ENCODE peak calls at places on chromosomes 11 and 22, in six cellular contexts. One of them, this sample, is unnamed.

GRCh38 chr11:46026616-46027293 is 94.5 kb downstream of the PHF21A start:
- DNase-seq in astrocyte of the cerebellum: no peak
- DNase-seq in OCI-LY7: no peak
- DNase-seq in esophagus squamous epithelium: no peak
- DNase-seq in CD8-positive, alpha-beta T cell: no peak
- DNase-seq in spleen: no peak
- DNase-seq in this sample: no peak

GRCh38 chr11:59545179-59546020 is 34.1 kb downstream of the OR4D9 start:
- DNase-seq in OCI-LY7: no peak
- DNase-seq in spleen: no peak
- DNase-seq in esophagus squamous epithelium: no peak
- DNase-seq in CD8-positive, alpha-beta T cell: no peak
- DNase-seq in astrocyte of the cerebellum: no peak
- DNase-seq in this sample: no peak

GRCh38 chr11:46391578-46392420 is at the start of gene CHRM4:
- DNase-seq in astrocyte of the cerebellum: no peak
- DNase-seq in spleen: peak
- DNase-seq in OCI-LY7: no peak
- DNase-seq in CD8-positive, alpha-beta T cell: no peak
- DNase-seq in esophagus squamous epithelium: no peak
- DNase-seq in this sample: peak

GRCh38 chr22:35539487-35539886 is 1.1 kb upstream of the RASD2 start:
- DNase-seq in spleen: no peak
- DNase-seq in esophagus squamous epithelium: no peak
- DNase-seq in OCI-LY7: no peak
- DNase-seq in astrocyte of the cerebellum: no peak
- DNase-seq in CD8-positive, alpha-beta T cell: no peak
- DNase-seq in this sample: no peak

GRCh38 chr11:33178443-33179154 is 17.3 kb upstream of the CSTF3 start:
- DNase-seq in CD8-positive, alpha-beta T cell: no peak
- DNase-seq in OCI-LY7: no peak
- DNase-seq in astrocyte of the cerebellum: no peak
- DNase-seq in esophagus squamous epithelium: no peak
- DNase-seq in spleen: no peak
- DNase-seq in this sample: no peak

GRCh38 chr22:21641417-21641794 is 696 bp upstream of the SDF2L1 start:
- DNase-seq in OCI-LY7: no peak
- DNase-seq in esophagus squamous epithelium: no peak
- DNase-seq in CD8-positive, alpha-beta T cell: no peak
- DNase-seq in spleen: no peak
- DNase-seq in astrocyte of the cerebellum: no peak
- DNase-seq in this sample: peak

GRCh38 chr11:28704801-28705200 is 596.6 kb downstream of the METTL15 start:
- DNase-seq in OCI-LY7: no peak
- DNase-seq in spleen: no peak
- DNase-seq in astrocyte of the cerebellum: no peak
- DNase-seq in esophagus squamous epithelium: no peak
- DNase-seq in CD8-positive, alpha-beta T cell: no peak
- DNase-seq in this sample: no peak

GRCh38 chr11:16767137-16767536 is 28.7 kb downstream of the C11orf58 start:
- DNase-seq in astrocyte of the cerebellum: no peak
- DNase-seq in esophagus squamous epithelium: no peak
- DNase-seq in CD8-positive, alpha-beta T cell: no peak
- DNase-seq in spleen: no peak
- DNase-seq in OCI-LY7: no peak
- DNase-seq in this sample: no peak

GRCh38 chr22:40679249-40679963 is at the start of gene MCHR1:
- DNase-seq in CD8-positive, alpha-beta T cell: no peak
- DNase-seq in astrocyte of the cerebellum: no peak
- DNase-seq in OCI-LY7: no peak
- DNase-seq in spleen: no peak
- DNase-seq in esophagus squamous epithelium: no peak
- DNase-seq in this sample: no peak

GRCh38 chr11:115317428-115318185 is 186.6 kb downstream of the CADM1 start:
- DNase-seq in spleen: no peak
- DNase-seq in OCI-LY7: no peak
- DNase-seq in CD8-positive, alpha-beta T cell: no peak
- DNase-seq in esophagus squamous epithelium: no peak
- DNase-seq in astrocyte of the cerebellum: no peak
- DNase-seq in this sample: no peak

GRCh38 chr11:34427171-34427805 is 11.4 kb upstream of the CAT start:
- DNase-seq in spleen: no peak
- DNase-seq in CD8-positive, alpha-beta T cell: no peak
- DNase-seq in astrocyte of the cerebellum: peak
- DNase-seq in OCI-LY7: no peak
- DNase-seq in esophagus squamous epithelium: no peak
- DNase-seq in this sample: no peak

GRCh38 chr11:93740031-93740801 is 1.1 kb downstream of the TAF1D start:
- DNase-seq in astrocyte of the cerebellum: no peak
- DNase-seq in spleen: peak
- DNase-seq in esophagus squamous epithelium: no peak
- DNase-seq in CD8-positive, alpha-beta T cell: peak
- DNase-seq in OCI-LY7: peak
- DNase-seq in this sample: no peak

GRCh38 chr11:34299284-34299961 is 58.4 kb downstream of the ABTB2 start:
- DNase-seq in esophagus squamous epithelium: no peak
- DNase-seq in spleen: no peak
- DNase-seq in OCI-LY7: no peak
- DNase-seq in CD8-positive, alpha-beta T cell: no peak
- DNase-seq in astrocyte of the cerebellum: no peak
- DNase-seq in this sample: no peak

GRCh38 chr11:8288824-8289223 is 25.1 kb upstream of the LMO1 start:
- DNase-seq in astrocyte of the cerebellum: no peak
- DNase-seq in CD8-positive, alpha-beta T cell: no peak
- DNase-seq in OCI-LY7: no peak
- DNase-seq in spleen: peak
- DNase-seq in esophagus squamous epithelium: no peak
- DNase-seq in this sample: no peak

GRCh38 chr22:19890502-19891349 is 36.1 kb upstream of the GNB1L start:
- DNase-seq in astrocyte of the cerebellum: no peak
- DNase-seq in esophagus squamous epithelium: no peak
- DNase-seq in OCI-LY7: peak
- DNase-seq in CD8-positive, alpha-beta T cell: no peak
- DNase-seq in spleen: peak
- DNase-seq in this sample: no peak

DNA sequence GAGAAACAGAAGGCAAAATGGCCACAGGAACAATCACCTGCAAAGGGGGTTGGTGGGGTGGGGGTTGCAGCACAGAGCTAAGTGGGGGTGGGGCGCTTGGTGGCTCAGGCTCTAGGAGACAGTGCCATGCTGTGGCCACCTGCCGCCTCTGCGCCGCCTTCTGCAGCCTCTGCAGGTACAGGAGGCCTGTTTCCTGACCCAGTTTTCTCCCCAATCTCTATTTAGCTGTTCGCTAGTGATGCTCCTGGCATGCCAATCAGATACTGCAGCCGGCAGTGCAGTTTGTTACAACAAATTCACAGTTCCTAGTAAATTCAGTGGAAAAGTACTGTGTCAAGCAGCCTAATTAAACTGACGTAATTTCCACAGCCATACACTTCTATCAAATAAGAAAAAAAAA is 106.4 kb downstream of the SERGEF start:
- DNase-seq in astrocyte of the cerebellum: no peak
- DNase-seq in spleen: no peak
- DNase-seq in esophagus squamous epithelium: no peak
- DNase-seq in OCI-LY7: peak
- DNase-seq in CD8-positive, alpha-beta T cell: no peak
- DNase-seq in this sample: no peak
- TF ChIP-seq CTCF in astrocyte of the cerebellum: no peak
- TF ChIP-seq CTCF in spleen: no peak
- TF ChIP-seq CTCF in esophagus squamous epithelium: peak
- TF ChIP-seq CTCF in OCI-LY7: peak
- TF ChIP-seq CTCF in CD8-positive, alpha-beta T cell: no peak
- TF ChIP-seq CTCF in this sample: no peak

GRCh38 chr22:44729391-44730012 is 22.9 kb upstream of the ARHGAP8 start:
- DNase-seq in spleen: peak
- DNase-seq in astrocyte of the cerebellum: peak
- DNase-seq in CD8-positive, alpha-beta T cell: no peak
- DNase-seq in esophagus squamous epithelium: no peak
- DNase-seq in OCI-LY7: no peak
- DNase-seq in this sample: no peak
- TF ChIP-seq CTCF in spleen: no peak
- TF ChIP-seq CTCF in astrocyte of the cerebellum: peak
- TF ChIP-seq CTCF in CD8-positive, alpha-beta T cell: no peak
- TF ChIP-seq CTCF in esophagus squamous epithelium: no peak
- TF ChIP-seq CTCF in OCI-LY7: no peak
- TF ChIP-seq CTCF in this sample: no peak

GRCh38 chr11:61577383-61578118 is 3.3 kb downstream of the SYT7 start:
- DNase-seq in astrocyte of the cerebellum: no peak
- DNase-seq in spleen: no peak
- DNase-seq in esophagus squamous epithelium: no peak
- DNase-seq in CD8-positive, alpha-beta T cell: no peak
- DNase-seq in OCI-LY7: no peak
- DNase-seq in this sample: no peak
- TF ChIP-seq CTCF in astrocyte of the cerebellum: peak
- TF ChIP-seq CTCF in spleen: peak
- TF ChIP-seq CTCF in esophagus squamous epithelium: peak
- TF ChIP-seq CTCF in CD8-positive, alpha-beta T cell: no peak
- TF ChIP-seq CTCF in OCI-LY7: no peak
- TF ChIP-seq CTCF in this sample: no peak

GRCh38 chr11:1399386-1400167 is 9.8 kb downstream of the BRSK2 start:
- DNase-seq in OCI-LY7: no peak
- DNase-seq in astrocyte of the cerebellum: no peak
- DNase-seq in spleen: no peak
- DNase-seq in esophagus squamous epithelium: no peak
- DNase-seq in CD8-positive, alpha-beta T cell: no peak
- DNase-seq in this sample: no peak

GRCh38 chr11:1398506-1399235 is 8.9 kb downstream of the BRSK2 start:
- DNase-seq in OCI-LY7: no peak
- DNase-seq in esophagus squamous epithelium: no peak
- DNase-seq in CD8-positive, alpha-beta T cell: no peak
- DNase-seq in astrocyte of the cerebellum: no peak
- DNase-seq in spleen: no peak
- DNase-seq in this sample: no peak

GRCh38 chr11:1401656-1402221 is 12.0 kb downstream of the BRSK2 start:
- DNase-seq in spleen: no peak
- DNase-seq in esophagus squamous epithelium: no peak
- DNase-seq in CD8-positive, alpha-beta T cell: peak
- DNase-seq in OCI-LY7: peak
- DNase-seq in astrocyte of the cerebellum: peak
- DNase-seq in this sample: peak

GRCh38 chr11:1401001-1401445 is 11.3 kb downstream of the BRSK2 start:
- DNase-seq in esophagus squamous epithelium: no peak
- DNase-seq in CD8-positive, alpha-beta T cell: no peak
- DNase-seq in OCI-LY7: no peak
- DNase-seq in astrocyte of the cerebellum: no peak
- DNase-seq in spleen: no peak
- DNase-seq in this sample: no peak

GRCh38 chr11:1400168-1401000 is 10.7 kb downstream of the BRSK2 start:
- DNase-seq in OCI-LY7: no peak
- DNase-seq in astrocyte of the cerebellum: no peak
- DNase-seq in spleen: no peak
- DNase-seq in CD8-positive, alpha-beta T cell: no peak
- DNase-seq in esophagus squamous epithelium: no peak
- DNase-seq in this sample: no peak
- TF ChIP-seq CTCF in OCI-LY7: no peak
- TF ChIP-seq CTCF in astrocyte of the cerebellum: no peak
- TF ChIP-seq CTCF in spleen: no peak
- TF ChIP-seq CTCF in CD8-positive, alpha-beta T cell: no peak
- TF ChIP-seq CTCF in esophagus squamous epithelium: no peak
- TF ChIP-seq CTCF in this sample: no peak

GRCh38 chr11:76596652-76597051 is 73.9 kb downstream of the LRRC32 start:
- DNase-seq in astrocyte of the cerebellum: no peak
- DNase-seq in OCI-LY7: no peak
- DNase-seq in spleen: peak
- DNase-seq in CD8-positive, alpha-beta T cell: no peak
- DNase-seq in esophagus squamous epithelium: no peak
- DNase-seq in this sample: no peak

GRCh38 chr11:76599041-76600013 is 71.2 kb downstream of the LRRC32 start:
- DNase-seq in CD8-positive, alpha-beta T cell: no peak
- DNase-seq in astrocyte of the cerebellum: peak
- DNase-seq in OCI-LY7: no peak
- DNase-seq in spleen: no peak
- DNase-seq in esophagus squamous epithelium: no peak
- DNase-seq in this sample: no peak

GRCh38 chr11:76597533-76598425 is 72.8 kb downstream of the LRRC32 start:
- DNase-seq in OCI-LY7: no peak
- DNase-seq in CD8-positive, alpha-beta T cell: no peak
- DNase-seq in spleen: no peak
- DNase-seq in esophagus squamous epithelium: no peak
- DNase-seq in astrocyte of the cerebellum: no peak
- DNase-seq in this sample: no peak

GRCh38 chr11:76600124-76600655 is 70.4 kb downstream of the LRRC32 start:
- DNase-seq in esophagus squamous epithelium: no peak
- DNase-seq in CD8-positive, alpha-beta T cell: no peak
- DNase-seq in OCI-LY7: no peak
- DNase-seq in astrocyte of the cerebellum: no peak
- DNase-seq in spleen: no peak
- DNase-seq in this sample: no peak

DNA sequence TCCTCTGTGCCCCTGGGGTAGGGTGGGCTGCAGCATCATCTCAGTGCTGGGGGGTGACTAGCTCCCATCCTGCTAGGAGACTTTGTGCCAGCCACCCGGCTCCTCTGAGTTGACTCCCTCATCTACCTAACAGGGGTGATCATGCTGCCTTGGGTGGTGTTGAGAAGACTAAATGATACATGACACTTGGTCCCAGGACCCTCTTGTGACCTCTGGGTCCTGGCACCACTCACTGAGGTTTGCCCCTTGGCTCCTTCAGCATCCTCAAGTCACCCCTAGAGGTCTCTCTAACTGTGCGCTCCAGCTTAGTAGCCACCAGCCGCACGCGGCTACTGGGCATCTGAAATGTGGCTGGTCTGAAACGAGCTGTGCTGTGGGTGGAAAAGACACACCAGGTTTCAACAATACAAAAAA is 72.1 kb downstream of the LRRC32 start:
- DNase-seq in spleen: no peak
- DNase-seq in CD8-positive, alpha-beta T cell: no peak
- DNase-seq in OCI-LY7: peak
- DNase-seq in astrocyte of the cerebellum: peak
- DNase-seq in esophagus squamous epithelium: no peak
- DNase-seq in this sample: peak
- TF ChIP-seq CTCF in spleen: peak
- TF ChIP-seq CTCF in CD8-positive, alpha-beta T cell: no peak
- TF ChIP-seq CTCF in OCI-LY7: peak
- TF ChIP-seq CTCF in astrocyte of the cerebellum: peak
- TF ChIP-seq CTCF in esophagus squamous epithelium: peak
- TF ChIP-seq CTCF in this sample: peak

DNA sequence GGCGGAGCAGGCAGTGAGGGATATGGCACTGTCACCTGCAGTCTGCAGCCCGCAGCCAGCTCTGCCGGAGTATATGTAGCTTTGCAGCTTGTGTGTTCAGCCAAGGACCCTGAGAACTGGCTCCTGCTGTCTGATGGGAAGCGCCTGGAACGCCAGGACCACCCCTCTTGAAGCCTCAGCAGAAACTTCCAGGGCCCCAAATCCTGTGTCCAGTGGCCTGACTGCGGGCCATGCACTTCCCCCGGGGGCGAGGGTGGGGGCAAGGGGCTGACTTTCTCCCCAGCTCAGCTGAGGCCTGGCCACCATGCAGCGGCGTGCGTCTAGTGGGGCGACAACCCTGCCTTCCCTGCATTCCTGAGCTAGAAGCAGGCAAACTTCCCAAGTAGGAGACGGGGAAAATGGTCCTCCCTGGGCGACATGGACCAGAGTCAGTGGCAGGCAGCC is 32.3 kb downstream of the PISD start:
- DNase-seq in spleen: peak
- DNase-seq in esophagus squamous epithelium: no peak
- DNase-seq in CD8-positive, alpha-beta T cell: no peak
- DNase-seq in OCI-LY7: peak
- DNase-seq in astrocyte of the cerebellum: no peak
- DNase-seq in this sample: no peak
- TF ChIP-seq CTCF in spleen: no peak
- TF ChIP-seq CTCF in esophagus squamous epithelium: no peak
- TF ChIP-seq CTCF in CD8-positive, alpha-beta T cell: no peak
- TF ChIP-seq CTCF in OCI-LY7: peak
- TF ChIP-seq CTCF in astrocyte of the cerebellum: no peak
- TF ChIP-seq CTCF in this sample: no peak

This sample was measured in GM13976.